ENCODE peak calls at places on chromosome 13, in nine cellular contexts. One of them, this sample, is unnamed.

GRCh38 chr13:80988752-80989151 is 647.8 kb upstream of the SPRY2 start:
- DNase-seq in stimulated activated CD4-positive, alpha-beta T cell treated with anti-CD3 and anti-CD28 coated beads, Interleukin-2, amount 100 ng/mL, for 48 hours: no peak
- DNase-seq in lung: no peak
- DNase-seq in HCEC 1CT: no peak
- DNase-seq in hypothalamus: no peak
- DNase-seq in coronary artery: no peak
- DNase-seq in C1 segment of cervical spinal cord: no peak
- DNase-seq in Calu3: no peak
- DNase-seq in EH: no peak
- DNase-seq in this sample: no peak

GRCh38 chr13:91032104-91032503 is 315.4 kb upstream of the MIR17HG start:
- DNase-seq in EH: no peak
- DNase-seq in HCEC 1CT: no peak
- DNase-seq in coronary artery: no peak
- DNase-seq in stimulated activated CD4-positive, alpha-beta T cell treated with anti-CD3 and anti-CD28 coated beads, Interleukin-2, amount 100 ng/mL, for 48 hours: no peak
- DNase-seq in Calu3: no peak
- DNase-seq in C1 segment of cervical spinal cord: no peak
- DNase-seq in hypothalamus: no peak
- DNase-seq in lung: no peak
- DNase-seq in this sample: no peak

GRCh38 chr13:113573065-113573464 is 11.5 kb upstream of the TFDP1 start:
- DNase-seq in stimulated activated CD4-positive, alpha-beta T cell treated with anti-CD3 and anti-CD28 coated beads, Interleukin-2, amount 100 ng/mL, for 48 hours: no peak
- DNase-seq in EH: no peak
- DNase-seq in Calu3: no peak
- DNase-seq in coronary artery: no peak
- DNase-seq in HCEC 1CT: no peak
- DNase-seq in lung: peak
- DNase-seq in C1 segment of cervical spinal cord: no peak
- DNase-seq in hypothalamus: no peak
- DNase-seq in this sample: no peak

GRCh38 chr13:27601208-27601607 is 19.1 kb downstream of the LNX2 start:
- DNase-seq in HCEC 1CT: no peak
- DNase-seq in Calu3: no peak
- DNase-seq in stimulated activated CD4-positive, alpha-beta T cell treated with anti-CD3 and anti-CD28 coated beads, Interleukin-2, amount 100 ng/mL, for 48 hours: no peak
- DNase-seq in C1 segment of cervical spinal cord: no peak
- DNase-seq in hypothalamus: no peak
- DNase-seq in coronary artery: no peak
- DNase-seq in EH: no peak
- DNase-seq in lung: no peak
- DNase-seq in this sample: no peak

GRCh38 chr13:84607614-84608013 is 725.3 kb upstream of the SLITRK1 start:
- DNase-seq in coronary artery: no peak
- DNase-seq in stimulated activated CD4-positive, alpha-beta T cell treated with anti-CD3 and anti-CD28 coated beads, Interleukin-2, amount 100 ng/mL, for 48 hours: no peak
- DNase-seq in lung: no peak
- DNase-seq in hypothalamus: no peak
- DNase-seq in C1 segment of cervical spinal cord: no peak
- DNase-seq in EH: peak
- DNase-seq in Calu3: no peak
- DNase-seq in HCEC 1CT: peak
- DNase-seq in this sample: no peak

GRCh38 chr13:61036715-61037114 is 378.9 kb downstream of the PCDH20 start:
- DNase-seq in HCEC 1CT: no peak
- DNase-seq in EH: no peak
- DNase-seq in coronary artery: no peak
- DNase-seq in C1 segment of cervical spinal cord: no peak
- DNase-seq in hypothalamus: no peak
- DNase-seq in stimulated activated CD4-positive, alpha-beta T cell treated with anti-CD3 and anti-CD28 coated beads, Interleukin-2, amount 100 ng/mL, for 48 hours: no peak
- DNase-seq in lung: no peak
- DNase-seq in Calu3: no peak
- DNase-seq in this sample: no peak

GRCh38 chr13:110531671-110532083 is 29.8 kb downstream of the RAB20 start:
- DNase-seq in hypothalamus: no peak
- DNase-seq in EH: no peak
- DNase-seq in coronary artery: no peak
- DNase-seq in lung: no peak
- DNase-seq in stimulated activated CD4-positive, alpha-beta T cell treated with anti-CD3 and anti-CD28 coated beads, Interleukin-2, amount 100 ng/mL, for 48 hours: no peak
- DNase-seq in C1 segment of cervical spinal cord: no peak
- DNase-seq in Calu3: no peak
- DNase-seq in HCEC 1CT: no peak
- DNase-seq in this sample: no peak

GRCh38 chr13:110542311-110542796 is 19.2 kb downstream of the RAB20 start:
- DNase-seq in Calu3: no peak
- DNase-seq in hypothalamus: no peak
- DNase-seq in C1 segment of cervical spinal cord: no peak
- DNase-seq in lung: no peak
- DNase-seq in coronary artery: no peak
- DNase-seq in EH: no peak
- DNase-seq in HCEC 1CT: no peak
- DNase-seq in stimulated activated CD4-positive, alpha-beta T cell treated with anti-CD3 and anti-CD28 coated beads, Interleukin-2, amount 100 ng/mL, for 48 hours: no peak
- DNase-seq in this sample: no peak

GRCh38 chr13:51769455-51770127 is 34.4 kb downstream of the DHRS12 start:
- DNase-seq in HCEC 1CT: no peak
- DNase-seq in stimulated activated CD4-positive, alpha-beta T cell treated with anti-CD3 and anti-CD28 coated beads, Interleukin-2, amount 100 ng/mL, for 48 hours: no peak
- DNase-seq in Calu3: no peak
- DNase-seq in lung: no peak
- DNase-seq in coronary artery: peak
- DNase-seq in hypothalamus: no peak
- DNase-seq in C1 segment of cervical spinal cord: no peak
- DNase-seq in EH: no peak
- DNase-seq in this sample: no peak

GRCh38 chr13:40875048-40875447 is 85.6 kb downstream of the SLC25A15 start:
- DNase-seq in lung: no peak
- DNase-seq in hypothalamus: no peak
- DNase-seq in stimulated activated CD4-positive, alpha-beta T cell treated with anti-CD3 and anti-CD28 coated beads, Interleukin-2, amount 100 ng/mL, for 48 hours: no peak
- DNase-seq in EH: no peak
- DNase-seq in coronary artery: no peak
- DNase-seq in Calu3: no peak
- DNase-seq in C1 segment of cervical spinal cord: no peak
- DNase-seq in HCEC 1CT: no peak
- DNase-seq in this sample: no peak

GRCh38 chr13:50276550-50276949 is 261.3 kb downstream of the KCNRG start:
- DNase-seq in HCEC 1CT: no peak
- DNase-seq in Calu3: no peak
- DNase-seq in EH: no peak
- DNase-seq in coronary artery: no peak
- DNase-seq in C1 segment of cervical spinal cord: no peak
- DNase-seq in stimulated activated CD4-positive, alpha-beta T cell treated with anti-CD3 and anti-CD28 coated beads, Interleukin-2, amount 100 ng/mL, for 48 hours: no peak
- DNase-seq in hypothalamus: no peak
- DNase-seq in lung: no peak
- DNase-seq in this sample: no peak

GRCh38 chr13:32475403-32475802 is 47.5 kb upstream of the N4BP2L1 start:
- DNase-seq in HCEC 1CT: no peak
- DNase-seq in coronary artery: no peak
- DNase-seq in lung: no peak
- DNase-seq in C1 segment of cervical spinal cord: no peak
- DNase-seq in EH: no peak
- DNase-seq in Calu3: no peak
- DNase-seq in stimulated activated CD4-positive, alpha-beta T cell treated with anti-CD3 and anti-CD28 coated beads, Interleukin-2, amount 100 ng/mL, for 48 hours: no peak
- DNase-seq in hypothalamus: no peak
- DNase-seq in this sample: no peak

GRCh38 chr13:85806553-85807175 is 7.4 kb upstream of the SLITRK6 start:
- DNase-seq in HCEC 1CT: peak
- DNase-seq in EH: peak
- DNase-seq in Calu3: no peak
- DNase-seq in stimulated activated CD4-positive, alpha-beta T cell treated with anti-CD3 and anti-CD28 coated beads, Interleukin-2, amount 100 ng/mL, for 48 hours: no peak
- DNase-seq in C1 segment of cervical spinal cord: no peak
- DNase-seq in coronary artery: no peak
- DNase-seq in lung: no peak
- DNase-seq in hypothalamus: no peak
- DNase-seq in this sample: no peak

GRCh38 chr13:71368301-71368700 is 498.7 kb downstream of the DACH1 start:
- DNase-seq in stimulated activated CD4-positive, alpha-beta T cell treated with anti-CD3 and anti-CD28 coated beads, Interleukin-2, amount 100 ng/mL, for 48 hours: no peak
- DNase-seq in lung: no peak
- DNase-seq in HCEC 1CT: no peak
- DNase-seq in coronary artery: no peak
- DNase-seq in Calu3: no peak
- DNase-seq in C1 segment of cervical spinal cord: no peak
- DNase-seq in hypothalamus: no peak
- DNase-seq in EH: no peak
- DNase-seq in this sample: no peak

GRCh38 chr13:28575200-28575599 is 80.3 kb upstream of the FLT1 start:
- DNase-seq in HCEC 1CT: no peak
- DNase-seq in Calu3: no peak
- DNase-seq in stimulated activated CD4-positive, alpha-beta T cell treated with anti-CD3 and anti-CD28 coated beads, Interleukin-2, amount 100 ng/mL, for 48 hours: no peak
- DNase-seq in hypothalamus: no peak
- DNase-seq in EH: no peak
- DNase-seq in coronary artery: no peak
- DNase-seq in lung: no peak
- DNase-seq in C1 segment of cervical spinal cord: no peak
- DNase-seq in this sample: no peak

GRCh38 chr13:76500894-76501293 is 385.3 kb downstream of the KCTD12 start:
- DNase-seq in lung: no peak
- DNase-seq in stimulated activated CD4-positive, alpha-beta T cell treated with anti-CD3 and anti-CD28 coated beads, Interleukin-2, amount 100 ng/mL, for 48 hours: no peak
- DNase-seq in Calu3: no peak
- DNase-seq in coronary artery: no peak
- DNase-seq in EH: no peak
- DNase-seq in HCEC 1CT: no peak
- DNase-seq in C1 segment of cervical spinal cord: no peak
- DNase-seq in hypothalamus: no peak
- DNase-seq in this sample: no peak

This sample was measured in anterior cingulate cortex.